ENCODE peak calls at places on chromosomes 12 and 14, in six cellular contexts. U is GM23338, Z is neural progenitor cell, V is GM23248, Y is PC-9, D is MM.1S. F is an unnamed sample. For H3F3A and H3K27me3, the result is how much of the 10 kb centered on the place peaks cover.

GRCh38 chr14:49923881-49924280 is 31.0 kb downstream of the ARF6 start:
- DNase-seq in U (no peak), Z (no peak), V (no peak), Y (no peak), D (no peak), F (no peak)

GRCh38 chr12:64171715-64172114 is 50.4 kb downstream of the KICS2 start:
- DNase-seq in U (no peak), Z (no peak), V (peak), Y (peak), D (no peak), F (peak)

GRCh38 chr14:88321692-88322504 is 1.2 kb downstream of the KCNK10 start:
- DNase-seq in U (peak), Z (peak), V (no peak), Y (no peak), D (no peak), F (no peak)

GRCh38 chr12:76946451-76946850 is 67.6 kb upstream of the CSRP2 start:
- DNase-seq in U (no peak), Z (no peak), V (peak), Y (no peak), D (no peak), F (no peak)

GRCh38 chr14:96501383-96501745 is 818 bp upstream of the PAPOLA start:
- DNase-seq in U (no peak), Z (no peak), V (no peak), Y (no peak), D (peak), F (peak)

GRCh38 chr12:45464699-45465098 is 248.8 kb downstream of the ANO6 start:
- DNase-seq in U (peak), Z (peak), V (no peak), Y (no peak), D (no peak), F (peak)

GRCh38 chr12:45703942-45704341 is 25.6 kb upstream of the ARID2 start:
- DNase-seq in U (no peak), Z (no peak), V (peak), Y (no peak), D (no peak), F (peak)

GRCh38 chr12:131116437-131117117 is 162.9 kb downstream of the ADGRD1 start:
- DNase-seq in U (peak), Z (peak), V (peak), Y (no peak), D (no peak), F (peak)

GRCh38 chr12:52086366-52086765 is 6.9 kb downstream of the SMIM41 start:
- DNase-seq in U (no peak), Z (no peak), V (peak), Y (no peak), D (no peak), F (no peak)

GRCh38 chr14:90796319-90796718 is 19.9 kb downstream of the TTC7B start:
- DNase-seq in U (no peak), Z (no peak), V (no peak), Y (no peak), D (no peak), F (no peak)

GRCh38 chr14:102547067-102547466 is 37.5 kb upstream of the ANKRD9 start:
- DNase-seq in U (no peak), Z (no peak), V (no peak), Y (no peak), D (no peak), F (no peak)

GRCh38 chr12:98901189-98901588 is 256.1 kb downstream of the APAF1 start:
- DNase-seq in U (no peak), Z (peak), V (peak), Y (no peak), D (no peak), F (no peak)

GRCh38 chr12:19833775-19834501 is 394.6 kb downstream of the AEBP2 start:
- DNase-seq in U (peak), Z (no peak), V (peak), Y (no peak), D (no peak), F (peak)

GRCh38 chr12:29158364-29158763 is 9.3 kb downstream of the FAR2 start:
- DNase-seq in U (no peak), Z (no peak), V (no peak), Y (no peak), D (no peak), F (no peak)

GRCh38 chr14:19799880-19800279 is 3.7 kb upstream of the OR4N2 start:
- DNase-seq in U (no peak), Z (no peak), V (no peak), Y (no peak), D (no peak), F (no peak)

GRCh38 chr14:65361920-65362319 is 50.6 kb upstream of the FUT8 start:
- DNase-seq in U (no peak), Z (no peak), V (peak), Y (no peak), D (no peak), F (peak)

GRCh38 chr12:48779869-48780268 is 9.0 kb downstream of the ADCY6 start:
- DNase-seq in U (no peak), Z (no peak), V (peak), Y (no peak), D (no peak), F (no peak)

GRCh38 chr14:75514673-75515630 is 7.3 kb upstream of the BATF start:
- DNase-seq in U (peak), Z (peak), V (peak), Y (peak), D (peak), F (no peak)

GRCh38 chr14:59918824-59919581 is 941 bp upstream of the LRRC9 start:
- DNase-seq in U (peak), Z (peak), V (peak), Y (no peak), D (no peak), F (peak)

GRCh38 chr14:60646202-60646886 is 2.9 kb downstream of the SIX1 start:
- DNase-seq in U (peak), Z (peak), V (peak), Y (no peak), D (no peak), F (peak)

GRCh38 chr12:105590571-105590970 is 260.1 kb downstream of the C12orf75 start:
- DNase-seq in U (no peak), Z (no peak), V (peak), Y (no peak), D (no peak), F (no peak)

GRCh38 chr12:84730561-84731162 is 181.9 kb downstream of the SLC6A15 start:
- DNase-seq in U (peak), Z (peak), V (no peak), Y (no peak), D (no peak), F (no peak)

GRCh38 chr14:78983126-78983525 is 813.0 kb downstream of the NRXN3 start:
- DNase-seq in U (no peak), Z (no peak), V (peak), Y (no peak), D (no peak), F (no peak)

GRCh38 chr14:61710853-61711817 is 15.8 kb downstream of the HIF1A start:
- DNase-seq in U (no peak), Z (no peak), V (peak), Y (no peak), D (no peak), F (peak)

GRCh38 chr14:60356921-60357550 is 108.0 kb downstream of the PPM1A start:
- DNase-seq in U (peak), Z (peak), V (no peak), Y (no peak), D (no peak), F (no peak)

GRCh38 chr14:67004521-67004920 is 184.7 kb upstream of the GARIN2 start:
- DNase-seq in U (no peak), Z (no peak), V (peak), Y (no peak), D (no peak), F (no peak)

GRCh38 chr12:1595690-1596347 is 1.4 kb upstream of the FBXL14 start:
- DNase-seq in U (no peak), Z (no peak), V (peak), Y (no peak), D (no peak), F (no peak)

GRCh38 chr12:113119980-113120669 is 15.4 kb downstream of the RASAL1 start:
- DNase-seq in U (peak), Z (peak), V (no peak), Y (no peak), D (no peak), F (no peak)

GRCh38 chr12:49876070-49876469 is 27.6 kb downstream of the FAIM2 start:
- DNase-seq in U (no peak), Z (no peak), V (no peak), Y (no peak), D (no peak), F (no peak)

GRCh38 chr14:99309220-99309766 is 37.3 kb upstream of the BCL11B start:
- DNase-seq in U (no peak), Z (no peak), V (no peak), Y (no peak), D (no peak), F (no peak)

GRCh38 chr12:3135522-3136461 is 58.6 kb downstream of the TSPAN9 start:
- DNase-seq in U (peak), Z (peak), V (peak), Y (peak), D (peak), F (peak)

GRCh38 chr12:84969226-84969625 is 56.6 kb upstream of the SLC6A15 start:
- DNase-seq in U (no peak), Z (no peak), V (no peak), Y (no peak), D (no peak), F (no peak)

GRCh38 chr12:104720346-104721064 is 237.6 kb downstream of the SLC41A2 start:
- DNase-seq in U (no peak), Z (no peak), V (peak), Y (no peak), D (peak), F (no peak)

GRCh38 chr14:36591482-36591881 is 9.1 kb upstream of the NKX2-8 start:
- DNase-seq in U (no peak), Z (no peak), V (no peak), Y (no peak), D (no peak), F (peak)

GRCh38 chr14:36584167-36584811 is 1.9 kb upstream of the NKX2-8 start:
- DNase-seq in U (no peak), Z (no peak), V (no peak), Y (no peak), D (no peak), F (no peak)

GRCh38 chr14:36585100-36585499 is 2.7 kb upstream of the NKX2-8 start:
- DNase-seq in U (no peak), Z (no peak), V (no peak), Y (no peak), D (no peak), F (no peak)

GRCh38 chr14:36588119-36588518 is 5.7 kb upstream of the NKX2-8 start:
- DNase-seq in U (no peak), Z (no peak), V (no peak), Y (no peak), D (no peak), F (no peak)

DNA sequence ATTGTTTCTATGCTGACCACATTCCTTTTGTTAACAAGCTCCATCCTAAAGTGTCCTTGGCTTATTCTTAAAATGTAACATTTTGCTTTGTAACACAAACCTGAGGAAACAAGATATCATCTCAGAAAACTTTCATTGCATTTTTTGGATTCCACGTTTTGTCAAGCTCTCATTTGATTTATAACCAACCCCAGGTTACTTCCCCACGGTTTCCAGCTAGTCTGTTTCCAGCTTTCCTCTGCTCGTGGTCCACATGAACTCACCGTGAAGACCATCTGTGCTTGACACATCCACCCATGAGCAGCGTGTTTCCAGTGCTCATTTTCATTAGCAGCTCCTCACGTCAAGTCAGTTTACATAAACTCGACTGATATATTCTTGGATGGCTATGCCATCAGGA is 6.4 kb upstream of the NKX2-8 start:
- DNase-seq in U (no peak), Z (no peak), V (no peak), Y (no peak), D (no peak), F (no peak)
- TF ChIP-seq EZH2 in U (no peak), Z (no peak), V (no peak), Y (no peak), D (no peak), F (no peak)

GRCh38 chr12:6560501-6561205 is 4.8 kb upstream of the IFFO1 start:
- DNase-seq in U (no peak), Z (no peak), V (no peak), Y (no peak), D (no peak), F (no peak)
- H3F3A ChIP-seq in U (half or more), Z (under half), V (under half), Y (half or more), D (under half), F (under half)

GRCh38 chr12:4984971-4985370 is 58.7 kb upstream of the KCNA5 start:
- DNase-seq in U (no peak), Z (no peak), V (no peak), Y (no peak), D (no peak), F (no peak)
- H3K27me3 ChIP-seq in U (under half), Z (under half), V (under half), Y (half or more), D (under half), F (under half)

GRCh38 chr14:104547310-104547997 is 32.1 kb upstream of the C14orf180 start:
- DNase-seq in U (no peak), Z (no peak), V (no peak), Y (no peak), D (no peak), F (no peak)

GRCh38 chr14:104545151-104545931 is 34.2 kb upstream of the C14orf180 start:
- DNase-seq in U (no peak), Z (no peak), V (no peak), Y (no peak), D (no peak), F (no peak)

GRCh38 chr14:104547998-104548700 is 31.4 kb upstream of the C14orf180 start:
- DNase-seq in U (no peak), Z (no peak), V (no peak), Y (no peak), D (no peak), F (no peak)

GRCh38 chr14:104546021-104546491 is 33.5 kb upstream of the C14orf180 start:
- DNase-seq in U (no peak), Z (no peak), V (no peak), Y (no peak), D (no peak), F (no peak)

DNA sequence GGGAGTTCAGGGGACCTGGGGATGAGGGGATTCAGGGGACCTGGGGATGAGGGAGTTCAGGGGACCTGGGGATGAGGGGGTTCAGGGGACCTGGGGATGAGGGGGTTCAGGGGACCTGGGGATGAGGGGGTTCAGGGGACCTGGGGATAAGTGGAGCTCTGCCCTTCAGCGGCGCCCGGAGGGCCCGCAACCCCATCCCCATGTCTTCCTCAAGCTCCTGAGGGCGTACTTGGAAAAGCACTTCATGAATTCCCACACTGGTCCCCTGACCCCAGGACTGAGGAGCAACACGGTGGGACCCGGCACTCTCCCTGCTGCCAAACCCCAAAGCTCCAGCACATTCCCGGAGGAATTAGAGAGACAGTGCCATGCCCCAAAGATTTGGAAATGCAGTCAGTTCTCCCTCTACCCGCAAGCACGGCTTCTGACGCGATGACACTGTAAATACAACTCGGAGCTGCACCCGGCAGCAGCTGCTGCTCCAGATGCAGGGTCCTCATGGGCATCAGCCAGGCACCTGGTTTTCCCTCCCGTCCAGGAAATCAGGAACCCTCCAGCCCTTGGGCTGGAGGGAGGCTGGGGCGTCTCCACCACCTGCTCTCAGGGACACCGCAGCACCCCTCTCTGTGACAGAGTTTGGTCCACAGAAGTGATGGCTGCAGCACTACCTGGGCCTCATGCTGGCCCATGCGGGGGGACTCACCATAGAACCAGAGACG is 32.8 kb upstream of the C14orf180 start:
- DNase-seq in U (no peak), Z (no peak), V (no peak), Y (no peak), D (no peak), F (no peak)
- TF ChIP-seq EZH2 in U (no peak), Z (no peak), V (no peak), Y (no peak), D (no peak), F (no peak)

DNA sequence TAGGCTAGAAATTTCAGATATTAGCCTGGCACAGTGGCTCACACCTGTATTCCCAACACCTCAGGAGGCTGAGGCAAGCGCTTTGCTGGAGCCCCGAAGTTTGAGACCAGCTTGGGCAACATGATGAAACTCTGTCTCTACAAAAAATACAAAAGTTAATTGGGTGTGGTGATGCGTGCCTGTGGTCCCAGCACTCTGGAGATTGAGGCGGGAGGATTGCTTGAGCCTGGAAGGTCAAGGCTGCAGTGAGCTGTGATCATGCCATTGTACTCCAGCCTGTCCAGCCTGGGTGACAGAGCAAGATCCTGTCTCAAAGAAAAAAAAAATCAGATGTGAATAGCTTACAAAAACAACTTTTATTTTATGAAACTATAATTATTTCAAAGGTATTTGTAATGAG is 15.1 kb downstream of the FRMD6 start:
- DNase-seq in U (no peak), Z (no peak), V (no peak), Y (no peak), D (no peak), F (no peak)
- H3F3A ChIP-seq in U (under half), Z (under half), V (half or more), Y (under half), D (under half), F (under half)

GRCh38 chr12:123049398-123050250 is 69.1 kb downstream of the ARL6IP4 start:
- DNase-seq in U (no peak), Z (no peak), V (peak), Y (no peak), D (no peak), F (no peak)
- H3K27me3 ChIP-seq in U (under half), Z (under half), V (under half), Y (under half), D (under half), F (under half)

DNA sequence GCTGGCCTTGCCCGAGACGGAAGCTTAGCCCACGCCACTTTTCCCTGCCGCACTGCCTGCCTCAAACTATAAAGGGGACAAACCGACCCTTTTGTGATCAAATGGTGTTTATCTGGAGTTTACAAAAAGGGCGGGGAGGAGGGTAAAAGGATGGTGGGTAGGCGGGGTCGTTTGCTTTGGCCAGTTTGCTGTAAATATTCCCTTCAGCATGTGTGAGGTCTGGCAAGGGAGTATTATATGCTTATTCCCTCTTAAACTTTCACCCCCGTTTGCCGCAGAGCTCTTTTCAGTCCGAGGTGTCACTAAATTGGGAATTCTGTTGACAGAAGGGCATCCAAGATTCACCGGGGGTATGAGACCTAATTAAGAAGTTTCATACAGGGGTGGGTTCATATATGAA is 3.8 kb upstream of the TBX3 start:
- DNase-seq in U (peak), Z (peak), V (no peak), Y (no peak), D (no peak), F (no peak)
- TF ChIP-seq EZH2 in U (peak), Z (no peak), V (no peak), Y (no peak), D (no peak), F (no peak)